ENCODE peak calls at places on chromosomes 11 and 22, in ten cellular contexts. Y is endothelial cell, F is NCI-H1092, R is ACHN, O is NCI-H1417, L is left cardiac atrium, B is left ventricle myocardium inferior, C is NCI-H774, A is A172, P is posterior cingulate gyrus. N is an unnamed sample.

GRCh38 chr11:79025622-79026021 is 415.2 kb downstream of the TENM4 start:
- DNase-seq in Y (no peak), F (no peak), B (no peak), C (no peak), P (no peak), A (no peak), O (no peak), R (no peak), L (no peak), N (no peak)

GRCh38 chr22:28810839-28811491 is 10.6 kb upstream of the XBP1 start:
- DNase-seq in R (no peak), L (no peak), C (no peak), F (no peak), A (no peak), Y (no peak), O (no peak), P (no peak), B (no peak), N (peak)

GRCh38 chr11:34633990-34634725 is 13.3 kb downstream of the EHF start:
- DNase-seq in Y (no peak), B (no peak), O (no peak), C (no peak), L (no peak), F (no peak), A (peak), P (no peak), R (no peak), N (no peak)

GRCh38 chr22:37569009-37569920 is 9.0 kb downstream of the CDC42EP1 start:
- DNase-seq in F (no peak), C (no peak), O (no peak), P (peak), B (no peak), R (no peak), A (no peak), Y (no peak), L (no peak), N (no peak)

GRCh38 chr11:68844376-68844775 is 2.7 kb upstream of the CPT1A start:
- DNase-seq in L (no peak), P (no peak), Y (no peak), F (no peak), O (no peak), C (no peak), B (no peak), A (no peak), R (no peak), N (no peak)

GRCh38 chr11:101516546-101516945 is 67.3 kb downstream of the TRPC6 start:
- DNase-seq in A (no peak), C (no peak), P (no peak), Y (peak), L (no peak), B (no peak), O (no peak), F (no peak), R (no peak), N (no peak)

GRCh38 chr22:27866136-27867091 is 52.6 kb downstream of the PITPNB start:
- DNase-seq in Y (no peak), F (no peak), O (no peak), B (no peak), R (no peak), C (no peak), L (peak), P (no peak), A (peak), N (no peak)

GRCh38 chr11:12361650-12362049 is 15.7 kb upstream of the PARVA start:
- DNase-seq in C (no peak), A (no peak), B (no peak), P (no peak), Y (no peak), L (no peak), R (no peak), O (peak), F (no peak), N (no peak)

GRCh38 chr11:132312616-132313210 is 942.3 kb downstream of the NTM start:
- DNase-seq in F (peak), A (no peak), L (no peak), Y (peak), B (no peak), O (peak), C (peak), R (peak), P (no peak), N (no peak)

GRCh38 chr11:17864478-17864941 is 129.9 kb downstream of the KCNC1 start:
- DNase-seq in A (no peak), B (no peak), R (no peak), L (no peak), Y (peak), F (no peak), P (no peak), O (peak), C (no peak), N (no peak)

GRCh38 chr11:85627332-85627997 is at the start of gene DLG2:
- DNase-seq in P (no peak), F (peak), L (no peak), A (peak), R (peak), O (peak), C (no peak), B (no peak), Y (peak), N (peak)

GRCh38 chr11:110525883-110526282 is 96.1 kb downstream of the FDX1 start:
- DNase-seq in R (no peak), O (peak), P (no peak), C (peak), B (no peak), L (peak), F (peak), A (no peak), Y (no peak), N (no peak)

GRCh38 chr11:119701591-119702260 is 27.3 kb downstream of the NECTIN1 start:
- DNase-seq in L (no peak), B (no peak), C (no peak), O (no peak), R (no peak), Y (no peak), A (peak), F (no peak), P (no peak), N (no peak)

GRCh38 chr11:70445605-70446004 is 47.3 kb downstream of the CTTN start:
- DNase-seq in L (no peak), P (no peak), F (no peak), R (no peak), A (no peak), C (no peak), O (no peak), Y (no peak), B (no peak), N (no peak)

GRCh38 chr22:39428597-39429071 is 28.2 kb upstream of the MGAT3 start:
- DNase-seq in L (no peak), A (peak), P (no peak), O (no peak), Y (no peak), F (no peak), R (no peak), B (no peak), C (no peak), N (no peak)

GRCh38 chr11:96763244-96763643 is 373.4 kb downstream of the JRKL start:
- DNase-seq in Y (no peak), L (no peak), A (no peak), C (no peak), B (no peak), P (no peak), F (no peak), R (no peak), O (no peak), N (no peak)

GRCh38 chr22:38886333-38886732 is 14.3 kb upstream of the CBX6 start:
- DNase-seq in P (no peak), F (no peak), Y (no peak), B (no peak), A (no peak), L (no peak), C (no peak), R (no peak), O (no peak), N (no peak)

GRCh38 chr11:48109046-48109666 is 107.5 kb upstream of the OR4B1 start:
- DNase-seq in B (no peak), Y (no peak), L (no peak), P (no peak), R (peak), A (peak), C (peak), O (peak), F (peak), N (no peak)

GRCh38 chr11:110011595-110011994 is 81.6 kb upstream of the ZC3H12C start:
- DNase-seq in A (no peak), B (no peak), Y (no peak), O (no peak), F (no peak), C (no peak), R (no peak), P (no peak), L (no peak), N (no peak)

GRCh38 chr22:42959472-42960145 is 55.3 kb downstream of the PACSIN2 start:
- DNase-seq in Y (peak), L (peak), P (no peak), O (no peak), F (no peak), B (peak), C (no peak), A (peak), R (peak), N (no peak)

GRCh38 chr11:121723261-121723741 is 270.5 kb upstream of the SORL1-AS1 start:
- DNase-seq in F (peak), P (peak), L (peak), O (no peak), R (no peak), Y (peak), C (no peak), B (peak), A (no peak), N (no peak)

GRCh38 chr11:80144932-80145612 is 704.2 kb upstream of the TENM4 start:
- DNase-seq in P (no peak), F (no peak), O (no peak), L (no peak), C (no peak), R (peak), A (no peak), B (no peak), Y (no peak), N (no peak)

GRCh38 chr11:71930556-71931244 is 1.9 kb downstream of the RNF121 start:
- DNase-seq in B (no peak), A (no peak), F (no peak), R (no peak), C (no peak), O (no peak), P (no peak), Y (no peak), L (no peak), N (no peak)

GRCh38 chr22:47781427-47782111 is 1019.1 kb downstream of the TBC1D22A start:
- DNase-seq in F (no peak), B (no peak), P (no peak), Y (no peak), C (no peak), R (no peak), L (no peak), A (no peak), O (no peak), N (no peak)

N was measured in activated gamma-delta T cell treated with Interleukin-2 at 50 U/mL for 16 hours.